ENCODE peak calls at places on chromosomes 7 and 10, in seven cellular contexts. One of them, this sample, is unnamed.
A peak's percentile ranks its signal among the peaks of the same experiment; 100 is the strongest.

GRCh38 chr10:49165940-49166803 is 22.0 kb downstream of the TMEM273 start:
- DNase-seq in K562: peak; percentile 71
- DNase-seq in HCT116: no peak
- DNase-seq in GM12878: no peak
- DNase-seq in SK-N-SH: no peak
- DNase-seq in GM23338: no peak
- DNase-seq in HepG2: no peak
- DNase-seq in this sample: no peak

GRCh38 chr10:123913688-123914268 is 22.2 kb upstream of the CPXM2 start:
- DNase-seq in K562: no peak
- DNase-seq in HCT116: no peak
- DNase-seq in GM12878: no peak
- DNase-seq in SK-N-SH: no peak
- DNase-seq in GM23338: peak; percentile 66
- DNase-seq in HepG2: no peak
- DNase-seq in this sample: no peak

GRCh38 chr7:157779206-157779605 is 442.4 kb downstream of the DNAJB6 start:
- DNase-seq in K562: no peak
- DNase-seq in HCT116: no peak
- DNase-seq in GM12878: no peak
- DNase-seq in SK-N-SH: no peak
- DNase-seq in GM23338: no peak
- DNase-seq in HepG2: no peak
- DNase-seq in this sample: no peak

GRCh38 chr10:99595770-99596465 is 24.3 kb downstream of the SLC25A28 start:
- DNase-seq in K562: no peak
- DNase-seq in HCT116: no peak
- DNase-seq in GM12878: no peak
- DNase-seq in SK-N-SH: no peak
- DNase-seq in GM23338: peak; percentile 33
- DNase-seq in HepG2: no peak
- DNase-seq in this sample: no peak

GRCh38 chr10:113958631-113959382 is 84.9 kb upstream of the ADRB1 start:
- DNase-seq in K562: no peak
- DNase-seq in HCT116: peak; percentile 82
- DNase-seq in GM12878: no peak
- DNase-seq in SK-N-SH: no peak
- DNase-seq in GM23338: no peak
- DNase-seq in HepG2: peak; percentile 88
- DNase-seq in this sample: no peak

GRCh38 chr10:23065549-23065948 is 29.8 kb upstream of the MSRB2 start:
- DNase-seq in K562: no peak
- DNase-seq in HCT116: no peak
- DNase-seq in GM12878: no peak
- DNase-seq in SK-N-SH: no peak
- DNase-seq in GM23338: no peak
- DNase-seq in HepG2: peak; percentile 13
- DNase-seq in this sample: no peak

GRCh38 chr10:93894516-93895378 is 969 bp downstream of the SLC35G1 start:
- DNase-seq in K562: no peak
- DNase-seq in HCT116: no peak
- DNase-seq in GM12878: no peak
- DNase-seq in SK-N-SH: peak; percentile 28
- DNase-seq in GM23338: no peak
- DNase-seq in HepG2: no peak
- DNase-seq in this sample: no peak

GRCh38 chr10:88138319-88138848 is 275.0 kb downstream of the PTEN start:
- DNase-seq in K562: no peak
- DNase-seq in HCT116: no peak
- DNase-seq in GM12878: peak; percentile 74
- DNase-seq in SK-N-SH: no peak
- DNase-seq in GM23338: no peak
- DNase-seq in HepG2: no peak
- DNase-seq in this sample: no peak

GRCh38 chr7:976901-977325 is 1.6 kb upstream of the COX19 start:
- DNase-seq in K562: no peak
- DNase-seq in HCT116: no peak
- DNase-seq in GM12878: no peak
- DNase-seq in SK-N-SH: no peak
- DNase-seq in GM23338: no peak
- DNase-seq in HepG2: peak; percentile 83
- DNase-seq in this sample: no peak

GRCh38 chr10:115219203-115219602 is 126.0 kb downstream of the ATRNL1 start:
- DNase-seq in K562: no peak
- DNase-seq in HCT116: no peak
- DNase-seq in GM12878: no peak
- DNase-seq in SK-N-SH: no peak
- DNase-seq in GM23338: no peak
- DNase-seq in HepG2: no peak
- DNase-seq in this sample: no peak

DNA sequence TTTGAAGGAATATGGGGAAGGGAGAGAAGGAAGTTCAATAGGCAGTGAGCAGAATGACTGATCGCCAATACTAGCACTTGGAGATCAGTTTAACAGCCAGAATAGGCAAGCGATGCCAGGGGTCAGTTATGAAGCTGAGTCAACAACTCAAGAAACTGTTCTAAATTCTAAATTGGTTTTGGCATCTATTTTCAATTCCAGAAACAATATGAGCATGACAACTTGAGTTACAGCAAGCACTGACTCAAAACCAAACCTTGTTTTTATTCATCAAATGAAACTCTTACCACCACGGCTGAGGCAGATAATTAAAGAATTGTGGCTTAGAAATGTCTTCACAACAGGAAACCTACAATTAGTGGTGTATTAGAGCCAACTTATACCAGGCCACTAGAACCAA is 180.5 kb upstream of the ASAH2 start:
- DNase-seq in K562: no peak
- DNase-seq in HCT116: no peak
- DNase-seq in GM12878: peak; percentile 96
- DNase-seq in SK-N-SH: no peak
- DNase-seq in GM23338: no peak
- DNase-seq in HepG2: no peak
- DNase-seq in this sample: no peak
- TF ChIP-seq REST in K562: no peak
- TF ChIP-seq REST in HCT116: no peak
- TF ChIP-seq REST in GM12878: peak; percentile 43
- TF ChIP-seq REST in SK-N-SH: no peak
- TF ChIP-seq REST in GM23338: no peak
- TF ChIP-seq REST in HepG2: no peak
- TF ChIP-seq REST in this sample: no peak

DNA sequence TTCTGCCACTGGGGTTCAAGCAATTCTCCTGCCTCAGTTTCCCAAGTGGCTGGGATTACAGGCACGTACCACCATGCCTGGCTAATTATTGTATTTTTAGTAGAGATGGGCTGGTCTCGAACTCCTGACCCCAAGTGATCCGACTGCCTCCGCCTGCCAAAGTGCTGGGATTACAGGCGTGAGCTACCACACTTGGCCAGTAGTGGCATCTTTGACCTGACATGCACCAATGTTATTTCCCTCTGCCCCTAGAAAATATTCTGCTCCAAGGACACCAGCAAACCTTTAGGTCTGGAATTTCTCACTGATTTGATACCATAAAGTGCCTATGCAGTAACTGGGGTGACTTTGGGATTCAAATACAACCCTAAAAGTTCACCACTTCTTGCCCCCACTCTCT is 179.4 kb downstream of the ARID5B start:
- DNase-seq in K562: no peak
- DNase-seq in HCT116: no peak
- DNase-seq in GM12878: no peak
- DNase-seq in SK-N-SH: no peak
- DNase-seq in GM23338: peak; percentile 17
- DNase-seq in HepG2: no peak
- DNase-seq in this sample: no peak
- H3K4me1 ChIP-seq in K562: no peaks in the 10 kb centered on the region
- H3K4me1 ChIP-seq in HCT116: no peaks in the 10 kb centered on the region
- H3K4me1 ChIP-seq in GM12878: peaks cover 54% of the 10 kb centered on the region
- H3K4me1 ChIP-seq in SK-N-SH: peaks cover 39% of the 10 kb centered on the region
- H3K4me1 ChIP-seq in GM23338: no peaks in the 10 kb centered on the region
- H3K4me1 ChIP-seq in HepG2: peaks cover 51% of the 10 kb centered on the region
- H3K4me1 ChIP-seq in this sample: peaks cover 50% of the 10 kb centered on the region

GRCh38 chr10:97075961-97076525 is 109.7 kb downstream of the SLIT1 start:
- DNase-seq in K562: no peak
- DNase-seq in HCT116: no peak
- DNase-seq in GM12878: no peak
- DNase-seq in SK-N-SH: peak; percentile 53
- DNase-seq in GM23338: no peak
- DNase-seq in HepG2: no peak
- DNase-seq in this sample: no peak

GRCh38 chr10:97076781-97077180 is 109.0 kb downstream of the SLIT1 start:
- DNase-seq in K562: no peak
- DNase-seq in HCT116: no peak
- DNase-seq in GM12878: no peak
- DNase-seq in SK-N-SH: no peak
- DNase-seq in GM23338: no peak
- DNase-seq in HepG2: no peak
- DNase-seq in this sample: no peak

GRCh38 chr10:97075421-97075820 is 110.3 kb downstream of the SLIT1 start:
- DNase-seq in K562: no peak
- DNase-seq in HCT116: no peak
- DNase-seq in GM12878: no peak
- DNase-seq in SK-N-SH: no peak
- DNase-seq in GM23338: no peak
- DNase-seq in HepG2: no peak
- DNase-seq in this sample: no peak

GRCh38 chr10:97072851-97073665 is 112.7 kb downstream of the SLIT1 start:
- DNase-seq in K562: peak; percentile 75
- DNase-seq in HCT116: peak; percentile 56
- DNase-seq in GM12878: peak; percentile 13
- DNase-seq in SK-N-SH: peak; percentile 87
- DNase-seq in GM23338: peak; percentile 90
- DNase-seq in HepG2: peak; percentile 55
- DNase-seq in this sample: peak; percentile 75

GRCh38 chr10:97074256-97075145 is 111.3 kb downstream of the SLIT1 start:
- DNase-seq in K562: no peak
- DNase-seq in HCT116: no peak
- DNase-seq in GM12878: no peak
- DNase-seq in SK-N-SH: peak; percentile 76
- DNase-seq in GM23338: no peak
- DNase-seq in HepG2: no peak
- DNase-seq in this sample: no peak
- H3K27me3 ChIP-seq in K562: no peaks in the 10 kb centered on the region
- H3K27me3 ChIP-seq in HCT116: peaks cover 36% of the 10 kb centered on the region
- H3K27me3 ChIP-seq in GM12878: no peaks in the 10 kb centered on the region
- H3K27me3 ChIP-seq in SK-N-SH: peaks cover 17% of the 10 kb centered on the region
- H3K27me3 ChIP-seq in GM23338: no peaks in the 10 kb centered on the region
- H3K27me3 ChIP-seq in HepG2: peaks cover 12% of the 10 kb centered on the region
- H3K27me3 ChIP-seq in this sample: no peaks in the 10 kb centered on the region

GRCh38 chr7:44373418-44373740 is 48.0 kb upstream of the CAMK2B start:
- DNase-seq in K562: no peak
- DNase-seq in HCT116: no peak
- DNase-seq in GM12878: no peak
- DNase-seq in SK-N-SH: no peak
- DNase-seq in GM23338: no peak
- DNase-seq in HepG2: no peak
- DNase-seq in this sample: no peak
- TF ChIP-seq REST in K562: no peak
- TF ChIP-seq REST in HCT116: no peak
- TF ChIP-seq REST in GM12878: no peak
- TF ChIP-seq REST in SK-N-SH: no peak
- TF ChIP-seq REST in GM23338: no peak
- TF ChIP-seq REST in HepG2: no peak
- TF ChIP-seq REST in this sample: no peak

GRCh38 chr7:35729966-35730345 is 35.0 kb upstream of the HERPUD2 start:
- DNase-seq in K562: no peak
- DNase-seq in HCT116: no peak
- DNase-seq in GM12878: no peak
- DNase-seq in SK-N-SH: no peak
- DNase-seq in GM23338: no peak
- DNase-seq in HepG2: no peak
- DNase-seq in this sample: no peak
- H3K4me1 ChIP-seq in K562: no peaks in the 10 kb centered on the region
- H3K4me1 ChIP-seq in HCT116: no peaks in the 10 kb centered on the region
- H3K4me1 ChIP-seq in GM12878: peaks cover 45% of the 10 kb centered on the region
- H3K4me1 ChIP-seq in SK-N-SH: peaks cover 51% of the 10 kb centered on the region
- H3K4me1 ChIP-seq in GM23338: peaks cover 9% of the 10 kb centered on the region
- H3K4me1 ChIP-seq in HepG2: peaks cover 70% of the 10 kb centered on the region
- H3K4me1 ChIP-seq in this sample: no peaks in the 10 kb centered on the region

GRCh38 chr10:85508159-85508558 is 858.4 kb downstream of the GRID1 start:
- DNase-seq in K562: no peak
- DNase-seq in HCT116: no peak
- DNase-seq in GM12878: no peak
- DNase-seq in SK-N-SH: no peak
- DNase-seq in GM23338: no peak
- DNase-seq in HepG2: no peak
- DNase-seq in this sample: no peak
- H3K27me3 ChIP-seq in K562: no peaks in the 10 kb centered on the region
- H3K27me3 ChIP-seq in HCT116: peaks cover 46% of the 10 kb centered on the region
- H3K27me3 ChIP-seq in GM12878: no peaks in the 10 kb centered on the region
- H3K27me3 ChIP-seq in SK-N-SH: no peaks in the 10 kb centered on the region
- H3K27me3 ChIP-seq in GM23338: no peaks in the 10 kb centered on the region
- H3K27me3 ChIP-seq in HepG2: no peaks in the 10 kb centered on the region
- H3K27me3 ChIP-seq in this sample: no peaks in the 10 kb centered on the region

DNA sequence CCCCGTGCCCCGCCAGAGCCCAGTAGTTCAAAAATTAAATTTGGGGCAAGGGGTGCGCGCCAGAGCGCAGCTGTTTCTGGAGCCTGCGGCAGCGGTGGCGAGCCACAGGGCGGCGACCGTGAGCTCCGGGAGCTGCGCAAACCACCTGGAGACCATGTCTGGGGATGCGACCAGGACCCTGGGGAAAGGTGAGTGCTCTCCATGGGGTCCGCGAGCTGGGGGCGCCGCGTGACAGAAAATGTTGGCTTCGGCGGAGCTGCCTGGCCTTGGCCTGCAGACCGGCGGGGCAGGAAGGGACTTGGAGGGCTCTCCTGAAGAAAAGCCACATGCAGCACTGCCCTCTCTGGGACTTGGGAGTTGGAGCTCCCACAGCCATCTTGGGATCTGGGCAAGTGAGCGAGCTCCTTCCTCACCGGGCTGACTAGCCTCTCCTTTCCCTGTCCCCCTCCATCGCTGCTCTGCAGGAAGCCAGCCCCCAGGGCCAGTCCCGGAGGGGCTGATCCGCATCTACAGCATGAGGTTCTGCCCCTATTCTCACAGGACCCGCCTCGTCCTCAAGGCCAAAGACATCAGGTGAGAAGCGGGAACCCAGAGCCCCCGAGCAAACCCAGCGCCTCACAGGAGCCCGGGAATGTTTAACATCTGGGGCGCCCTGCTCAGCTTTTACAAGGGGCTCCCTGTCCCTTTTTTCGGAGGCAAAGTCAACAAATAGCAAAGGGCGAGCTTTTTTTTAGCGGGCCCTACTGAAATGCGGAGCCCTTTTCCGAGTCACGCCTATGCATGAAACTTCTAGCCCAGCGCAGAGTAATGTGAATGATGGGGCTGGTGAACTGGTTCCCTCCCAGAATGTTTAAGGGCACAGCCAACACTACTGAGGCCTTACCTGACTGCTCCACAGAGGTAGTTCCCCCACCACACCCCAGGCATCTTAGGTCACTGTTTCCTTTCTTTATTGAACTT is 6.1 kb downstream of the GSTO2 start:
- DNase-seq in K562: peak; percentile 62
- DNase-seq in HCT116: peak; percentile 68
- DNase-seq in GM12878: no peak
- DNase-seq in SK-N-SH: peak; percentile 79
- DNase-seq in GM23338: peak; percentile 84
- DNase-seq in HepG2: no peak
- DNase-seq in this sample: no peak
- TF ChIP-seq REST in K562: no peak
- TF ChIP-seq REST in HCT116: no peak
- TF ChIP-seq REST in GM12878: no peak
- TF ChIP-seq REST in SK-N-SH: no peak
- TF ChIP-seq REST in GM23338: no peak
- TF ChIP-seq REST in HepG2: no peak
- TF ChIP-seq REST in this sample: no peak